ENCODE peak calls at places on chromosome 2, in eight cellular contexts. F is activated naive CD4-positive, alpha-beta T cell treated with anti-CD3 and anti-CD28 coated beads for 36 hours; Z is esophagus squamous epithelium; R is spleen; W is COLO829; H is stromal cell of bone marrow; Y is NCI-H2029; D is stimulated activated CD4-positive, alpha-beta T cell treated with anti-CD3 and anti-CD28 coated beads, Interleukin-1b, Interleukin-23, amount 100 ng/mL, for 24 hours. L is an unnamed sample.

GRCh38 chr2:16824472-16824871 is 158.8 kb upstream of the CYRIA start:
- DNase-seq in W (no peak), Z (no peak), Y (no peak), H (no peak), D (no peak), R (no peak), F (no peak), L (no peak)

GRCh38 chr2:33395660-33396249 is 80.7 kb upstream of the RASGRP3 start:
- DNase-seq in D (peak), W (peak), F (peak), R (no peak), H (peak), Y (no peak), Z (no peak), L (no peak)

GRCh38 chr2:196260546-196260945 is 89.2 kb upstream of the STK17B start:
- DNase-seq in Y (no peak), F (no peak), D (no peak), R (no peak), W (no peak), Z (no peak), H (no peak), L (no peak)

GRCh38 chr2:41129988-41130387 is 678.1 kb upstream of the SLC8A1 start:
- DNase-seq in R (no peak), W (no peak), Z (no peak), D (no peak), Y (no peak), F (no peak), H (no peak), L (no peak)

GRCh38 chr2:37782155-37782673 is 110.8 kb upstream of the CDC42EP3 start:
- DNase-seq in R (no peak), Y (no peak), H (no peak), W (no peak), Z (no peak), F (no peak), D (no peak), L (no peak)

GRCh38 chr2:129709956-129710598 is 269.4 kb upstream of the RAB6C start:
- DNase-seq in F (no peak), W (no peak), H (no peak), Y (peak), Z (no peak), D (no peak), R (no peak), L (no peak)

GRCh38 chr2:144713410-144713809 is 193.5 kb upstream of the ZEB2 start:
- DNase-seq in D (no peak), W (no peak), H (no peak), Y (no peak), F (no peak), R (no peak), Z (no peak), L (no peak)

GRCh38 chr2:150271952-150272351 is 215.5 kb downstream of the RND3 start:
- DNase-seq in F (no peak), W (no peak), R (no peak), Y (no peak), Z (no peak), H (no peak), D (no peak), L (no peak)

GRCh38 chr2:232365621-232366321 is 12.8 kb upstream of the ALPP start:
- DNase-seq in H (no peak), Y (peak), F (peak), Z (no peak), R (peak), D (no peak), W (no peak), L (peak)

GRCh38 chr2:15041429-15041837 is 408.9 kb downstream of the LRATD1 start:
- DNase-seq in H (no peak), D (no peak), W (no peak), F (no peak), R (no peak), Y (no peak), Z (no peak), L (no peak)

GRCh38 chr2:27807476-27807875 is 36.0 kb downstream of the MRPL33 start:
- DNase-seq in F (peak), Z (no peak), Y (no peak), W (no peak), D (no peak), R (no peak), H (no peak), L (no peak)

GRCh38 chr2:98020992-98021713 is 25.4 kb upstream of the TMEM131 start:
- DNase-seq in Z (no peak), D (no peak), F (no peak), H (no peak), W (no peak), Y (no peak), R (no peak), L (no peak)

GRCh38 chr2:127626917-127627739 is 18.8 kb upstream of the GPR17 start:
- DNase-seq in W (no peak), H (no peak), Z (no peak), Y (no peak), R (peak), D (no peak), F (no peak), L (no peak)

GRCh38 chr2:49801898-49802297 is 647.6 kb upstream of the FSHR start:
- DNase-seq in F (no peak), H (peak), R (no peak), Y (no peak), Z (no peak), W (no peak), D (no peak), L (no peak)

GRCh38 chr2:150136901-150137300 is 350.6 kb downstream of the RND3 start:
- DNase-seq in H (no peak), Y (no peak), Z (no peak), F (no peak), D (no peak), R (no peak), W (no peak), L (no peak)

GRCh38 chr2:31694444-31694843 is 113.7 kb upstream of the SRD5A2 start:
- DNase-seq in W (no peak), D (no peak), Y (no peak), H (no peak), F (no peak), R (no peak), Z (no peak), L (no peak)

GRCh38 chr2:219155054-219155644 is 5.5 kb downstream of the NHEJ1 start:
- DNase-seq in W (peak), Z (no peak), H (peak), F (peak), R (no peak), D (no peak), Y (peak), L (no peak)

GRCh38 chr2:173884403-173884802 is 80.8 kb downstream of the SP3 start:
- DNase-seq in F (peak), H (peak), W (peak), R (peak), Y (no peak), D (no peak), Z (no peak), L (no peak)

GRCh38 chr2:166372046-166372445 is 3.7 kb downstream of the SCN9A start:
- DNase-seq in Z (no peak), Y (no peak), H (no peak), D (no peak), R (no peak), W (no peak), F (no peak), L (no peak)

L was measured in cardiac septum.